ENCODE peak calls at places on chromosomes 7 and 10, in four cellular contexts. G is upper lobe of right lung, X is psoas muscle, M is epithelial cell of prostate. J is an unnamed sample.

GRCh38 chr10:74179124-74179710 is 28.2 kb downstream of the ADK start:
- DNase-seq in X (no peak), M (no peak), G (no peak), J (no peak)

GRCh38 chr7:140512317-140513000 is 33.2 kb upstream of the MKRN1 start:
- DNase-seq in G (peak), X (no peak), M (no peak), J (no peak)

GRCh38 chr10:86343761-86344160 is 22.8 kb downstream of the GRID1 start:
- DNase-seq in G (peak), X (no peak), M (no peak), J (no peak)

GRCh38 chr10:49151025-49151445 is 17.2 kb upstream of the FAM170B start:
- DNase-seq in G (no peak), M (no peak), X (no peak), J (no peak)

GRCh38 chr7:133854739-133855138 is 272.4 kb upstream of the LRGUK start:
- DNase-seq in M (no peak), G (no peak), X (no peak), J (no peak)

GRCh38 chr7:157980774-157981173 is 606.8 kb downstream of the PTPRN2 start:
- DNase-seq in X (no peak), G (peak), M (no peak), J (peak)

GRCh38 chr10:77391605-77392235 is 245.9 kb downstream of the KCNMA1 start:
- DNase-seq in G (peak), M (no peak), X (peak), J (peak)

GRCh38 chr10:90326498-90327267 is 531.2 kb downstream of the HTR7 start:
- DNase-seq in M (peak), G (no peak), X (no peak), J (no peak)

GRCh38 chr10:43204943-43205671 is 61.8 kb downstream of the RASGEF1A start:
- DNase-seq in X (peak), G (peak), M (no peak), J (no peak)

GRCh38 chr7:129615018-129615417 is 3.5 kb downstream of the NRF1 start:
- DNase-seq in G (no peak), M (peak), X (no peak), J (no peak)

GRCh38 chr10:28332699-28333098 is 29.8 kb upstream of the MPP7 start:
- DNase-seq in X (no peak), M (no peak), G (no peak), J (no peak)

GRCh38 chr10:67976292-67977245 is 92.1 kb downstream of the SIRT1 start:
- DNase-seq in X (peak), G (no peak), M (no peak), J (no peak)

GRCh38 chr10:119494224-119495060 is 48.1 kb downstream of the RGS10 start:
- DNase-seq in M (no peak), G (no peak), X (no peak), J (no peak)

GRCh38 chr7:75967055-75967454 is 27.3 kb downstream of the TMEM120A start:
- DNase-seq in X (no peak), G (no peak), M (no peak), J (no peak)

GRCh38 chr7:75963383-75963995 is 30.9 kb downstream of the TMEM120A start:
- DNase-seq in X (no peak), M (no peak), G (no peak), J (no peak)

GRCh38 chr7:75967573-75967997 is 26.8 kb downstream of the TMEM120A start:
- DNase-seq in M (no peak), G (no peak), X (no peak), J (peak)

GRCh38 chr7:75966209-75966961 is 28.0 kb downstream of the TMEM120A start:
- DNase-seq in M (no peak), X (peak), G (no peak), J (peak)

DNA sequence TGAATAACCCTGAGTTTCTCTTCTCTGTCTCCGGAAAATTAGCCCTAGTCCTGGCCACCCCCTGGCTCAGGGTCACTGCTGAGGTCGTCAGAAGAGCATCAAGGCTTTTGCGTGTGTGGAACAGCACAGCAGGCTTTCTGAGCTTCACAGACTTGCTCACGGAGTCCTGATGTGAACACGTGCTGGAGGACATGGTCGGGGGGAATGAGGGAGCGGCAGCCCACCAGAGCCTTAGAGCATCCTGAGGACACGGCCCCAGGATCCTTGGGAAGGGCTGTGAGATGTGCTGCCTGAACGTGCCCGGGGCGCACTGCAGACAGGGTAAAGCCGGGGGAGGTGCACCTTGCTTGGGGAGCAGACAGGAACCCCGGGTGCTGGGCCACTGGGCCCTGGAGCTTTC is 28.8 kb downstream of the TMEM120A start:
- DNase-seq in X (no peak), G (no peak), M (no peak), J (no peak)
- H3K27ac ChIP-seq in X (peak), G (peak), M (no peak), J (peak)

DNA sequence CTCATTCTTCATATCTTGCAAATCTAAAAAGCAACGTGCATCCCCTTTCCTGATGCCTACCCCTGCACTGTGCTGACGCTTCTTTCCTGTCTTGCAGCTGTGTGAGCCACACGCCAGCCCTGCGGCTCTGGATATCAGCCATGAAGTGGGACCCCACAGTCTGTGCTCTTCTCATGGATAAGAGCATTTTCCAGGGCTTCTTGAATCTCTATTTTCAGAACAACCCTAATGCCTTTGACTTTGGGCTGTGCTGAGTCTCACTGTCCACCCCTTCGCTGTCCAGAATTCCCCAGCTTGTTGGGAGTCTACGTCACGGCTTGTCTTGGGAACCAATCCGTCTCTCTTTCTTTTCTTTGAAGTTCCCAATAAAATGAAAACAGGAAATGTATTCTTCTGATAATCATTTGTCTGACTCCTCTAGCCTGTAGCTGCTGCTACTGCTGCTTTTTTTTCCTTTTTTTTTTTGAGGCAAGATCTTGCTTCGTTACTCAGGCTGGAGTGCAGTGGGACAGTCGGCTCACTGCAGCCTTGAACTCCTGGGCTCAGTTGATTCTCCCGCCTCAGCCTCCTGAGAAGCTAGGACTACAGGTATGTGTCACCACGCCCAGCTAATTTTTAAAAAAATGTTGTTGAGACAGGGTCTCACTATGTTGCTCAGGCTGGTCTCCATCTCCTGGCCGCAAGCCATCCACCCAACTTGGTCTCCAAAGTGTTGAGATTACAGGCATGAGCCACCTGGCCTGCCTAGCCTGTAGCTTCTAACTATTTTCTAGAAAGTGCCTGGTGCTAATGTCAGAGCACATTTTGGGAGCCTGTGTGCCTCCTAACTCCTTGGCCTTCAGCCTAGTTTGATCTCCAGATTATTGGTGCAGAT is 30.3 kb downstream of the GSTO2 start:
- DNase-seq in G (no peak), M (no peak), X (no peak), J (no peak)
- H3K27ac ChIP-seq in G (peak), M (no peak), X (peak), J (peak)

GRCh38 chr7:98922392-98923107 is 44.2 kb downstream of the TRRAP start:
- DNase-seq in M (no peak), X (no peak), G (peak), J (no peak)

GRCh38 chr7:98927125-98927524 is 48.8 kb downstream of the TRRAP start:
- DNase-seq in X (no peak), M (no peak), G (no peak), J (no peak)

GRCh38 chr7:98923512-98923911 is 45.2 kb downstream of the TRRAP start:
- DNase-seq in G (no peak), X (no peak), M (no peak), J (no peak)

GRCh38 chr7:98917331-98917730 is 39.0 kb downstream of the TRRAP start:
- DNase-seq in G (no peak), X (no peak), M (no peak), J (no peak)

DNA sequence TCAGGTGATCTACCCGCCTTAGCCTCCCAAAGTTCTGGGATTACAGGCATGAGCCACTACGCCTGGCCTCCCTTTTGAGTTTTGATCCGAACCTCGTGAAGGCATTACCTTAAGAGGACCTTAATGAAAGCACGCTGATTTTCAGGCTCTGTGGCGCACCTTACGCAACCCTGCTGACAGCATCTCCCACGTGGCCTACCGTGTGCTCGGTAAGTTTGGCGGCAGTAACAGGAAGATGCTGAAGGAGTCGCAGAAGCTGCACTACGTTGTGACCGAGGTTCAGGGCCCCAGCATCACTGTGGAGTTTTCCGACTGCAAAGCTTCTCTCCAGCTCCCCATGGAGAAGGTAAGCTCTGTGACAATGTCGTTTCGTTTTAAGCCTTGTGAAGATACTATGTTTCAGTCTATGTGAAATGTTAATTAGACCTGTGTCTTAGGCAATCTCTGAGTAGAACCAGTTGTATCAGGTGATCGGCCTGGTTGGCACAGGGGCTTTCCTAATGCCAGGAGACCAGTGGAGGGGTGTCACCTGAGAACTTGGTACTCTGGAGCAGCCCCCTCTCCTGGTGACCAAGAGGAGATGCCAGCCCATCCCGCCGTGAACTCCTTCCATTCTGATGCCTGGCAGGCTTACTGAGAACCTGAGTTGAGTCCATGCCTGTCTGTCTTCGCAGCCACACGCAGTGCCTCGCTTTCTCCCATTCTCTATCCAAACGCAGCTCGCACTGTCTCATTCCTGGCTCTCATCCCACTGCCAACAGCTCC is 43.5 kb downstream of the TRRAP start:
- DNase-seq in G (no peak), M (no peak), X (no peak), J (no peak)
- H3K27ac ChIP-seq in G (no peak), M (peak), X (no peak), J (no peak)

GRCh38 chr10:103882285-103883007 is 27.1 kb upstream of the SH3PXD2A start:
- DNase-seq in M (no peak), X (no peak), G (no peak), J (no peak)

GRCh38 chr10:103881420-103882284 is 26.3 kb upstream of the SH3PXD2A start:
- DNase-seq in M (peak), G (no peak), X (peak), J (no peak)

GRCh38 chr10:103885617-103886016 is 30.2 kb upstream of the SH3PXD2A start:
- DNase-seq in X (no peak), G (no peak), M (no peak), J (no peak)

GRCh38 chr10:103888113-103888841 is 29.7 kb downstream of the STN1 start:
- DNase-seq in X (peak), M (no peak), G (peak), J (peak)

GRCh38 chr10:103884681-103885139 is 29.3 kb upstream of the SH3PXD2A start:
- DNase-seq in X (no peak), M (no peak), G (no peak), J (no peak)
- H3K27ac ChIP-seq in X (peak), M (peak), G (no peak), J (no peak)

DNA sequence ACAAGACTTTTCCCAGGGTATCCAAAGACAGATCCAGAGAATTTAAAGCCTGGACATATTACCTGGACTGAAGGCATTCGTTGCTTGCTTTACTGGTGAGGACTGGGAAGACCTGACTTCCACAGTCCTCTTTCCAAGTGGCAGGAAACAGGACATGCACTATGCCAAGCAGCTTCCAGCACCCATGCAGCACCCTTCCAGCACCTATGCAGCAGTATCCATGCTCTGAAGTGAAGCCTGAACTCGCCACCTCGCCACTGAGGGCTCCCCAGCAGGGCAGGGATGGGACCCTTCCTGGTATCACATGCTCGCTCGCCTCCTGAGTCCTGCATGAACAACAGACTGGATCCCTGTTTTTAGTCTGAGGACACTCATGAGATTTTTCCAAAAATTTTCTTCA is 189.9 kb upstream of the KLF14 start:
- DNase-seq in M (no peak), X (no peak), G (no peak), J (no peak)
- H3K27ac ChIP-seq in M (peak), X (peak), G (no peak), J (no peak)

DNA sequence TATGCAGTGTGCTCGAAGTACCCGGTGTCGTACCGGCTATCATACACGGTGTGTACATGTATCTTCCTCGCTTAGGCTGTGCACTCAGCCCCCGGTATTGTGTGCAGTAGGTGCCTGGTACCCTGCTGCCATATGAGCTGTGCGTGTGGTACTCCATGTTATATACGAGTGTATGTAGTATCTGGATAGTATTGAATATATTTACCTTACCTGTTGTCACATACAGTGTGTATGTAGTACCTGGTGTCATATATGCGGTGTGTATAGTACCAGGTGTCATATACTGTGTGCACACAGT is 1.2 kb downstream of the ZMYND11 start:
- DNase-seq in M (no peak), X (no peak), G (no peak), J (no peak)
- H3K27ac ChIP-seq in M (peak), X (peak), G (peak), J (peak)

J was measured in coronary artery.